ENCODE peak calls at places on chromosomes 13 and 19, in seven cellular contexts. One of them, this sample, is unnamed.

GRCh38 chr19:35986664-35987570 is 8.1 kb upstream of the SDHAF1 start:
- DNase-seq in NCI-H1105 treated with DMSO at 0.1 percent for 48 hours: peak
- DNase-seq in memory B cell: no peak
- DNase-seq in GM23248: peak
- DNase-seq in CD4-positive, CD25-positive, alpha-beta regulatory T cell: no peak
- DNase-seq in posterior cingulate gyrus: peak
- DNase-seq in naive thymus-derived CD4-positive, alpha-beta T cell: peak
- DNase-seq in this sample: no peak

GRCh38 chr19:6062961-6063575 is 47.2 kb downstream of the RFX2 start:
- DNase-seq in NCI-H1105 treated with DMSO at 0.1 percent for 48 hours: no peak
- DNase-seq in memory B cell: no peak
- DNase-seq in GM23248: no peak
- DNase-seq in CD4-positive, CD25-positive, alpha-beta regulatory T cell: no peak
- DNase-seq in posterior cingulate gyrus: no peak
- DNase-seq in naive thymus-derived CD4-positive, alpha-beta T cell: no peak
- DNase-seq in this sample: no peak

GRCh38 chr19:632228-633067 is 889 bp downstream of the POLRMT start:
- DNase-seq in NCI-H1105 treated with DMSO at 0.1 percent for 48 hours: no peak
- DNase-seq in memory B cell: no peak
- DNase-seq in GM23248: peak
- DNase-seq in CD4-positive, CD25-positive, alpha-beta regulatory T cell: no peak
- DNase-seq in posterior cingulate gyrus: no peak
- DNase-seq in naive thymus-derived CD4-positive, alpha-beta T cell: peak
- DNase-seq in this sample: peak

GRCh38 chr19:37692956-37693660 is 26.5 kb downstream of the ZNF607 start:
- DNase-seq in NCI-H1105 treated with DMSO at 0.1 percent for 48 hours: no peak
- DNase-seq in memory B cell: no peak
- DNase-seq in GM23248: peak
- DNase-seq in CD4-positive, CD25-positive, alpha-beta regulatory T cell: no peak
- DNase-seq in posterior cingulate gyrus: peak
- DNase-seq in naive thymus-derived CD4-positive, alpha-beta T cell: no peak
- DNase-seq in this sample: no peak

GRCh38 chr13:32314968-32315254 is 252 bp downstream of the ZAR1L start:
- DNase-seq in NCI-H1105 treated with DMSO at 0.1 percent for 48 hours: no peak
- DNase-seq in memory B cell: peak
- DNase-seq in GM23248: peak
- DNase-seq in CD4-positive, CD25-positive, alpha-beta regulatory T cell: peak
- DNase-seq in posterior cingulate gyrus: no peak
- DNase-seq in naive thymus-derived CD4-positive, alpha-beta T cell: no peak
- DNase-seq in this sample: peak

GRCh38 chr19:45472557-45473365 is 5.0 kb downstream of the FOSB start:
- DNase-seq in NCI-H1105 treated with DMSO at 0.1 percent for 48 hours: no peak
- DNase-seq in memory B cell: peak
- DNase-seq in GM23248: peak
- DNase-seq in CD4-positive, CD25-positive, alpha-beta regulatory T cell: peak
- DNase-seq in posterior cingulate gyrus: no peak
- DNase-seq in naive thymus-derived CD4-positive, alpha-beta T cell: peak
- DNase-seq in this sample: no peak

GRCh38 chr13:48818495-48818961 is 157.2 kb upstream of the FNDC3A start:
- DNase-seq in NCI-H1105 treated with DMSO at 0.1 percent for 48 hours: no peak
- DNase-seq in memory B cell: no peak
- DNase-seq in GM23248: peak
- DNase-seq in CD4-positive, CD25-positive, alpha-beta regulatory T cell: no peak
- DNase-seq in posterior cingulate gyrus: no peak
- DNase-seq in naive thymus-derived CD4-positive, alpha-beta T cell: no peak
- DNase-seq in this sample: no peak

GRCh38 chr19:2602391-2603181 is 99.9 kb downstream of the GNG7 start:
- DNase-seq in NCI-H1105 treated with DMSO at 0.1 percent for 48 hours: no peak
- DNase-seq in memory B cell: no peak
- DNase-seq in GM23248: peak
- DNase-seq in CD4-positive, CD25-positive, alpha-beta regulatory T cell: no peak
- DNase-seq in posterior cingulate gyrus: peak
- DNase-seq in naive thymus-derived CD4-positive, alpha-beta T cell: peak
- DNase-seq in this sample: no peak

GRCh38 chr13:110216403-110217041 is 90.4 kb downstream of the COL4A1 start:
- DNase-seq in NCI-H1105 treated with DMSO at 0.1 percent for 48 hours: no peak
- DNase-seq in memory B cell: no peak
- DNase-seq in GM23248: peak
- DNase-seq in CD4-positive, CD25-positive, alpha-beta regulatory T cell: no peak
- DNase-seq in posterior cingulate gyrus: no peak
- DNase-seq in naive thymus-derived CD4-positive, alpha-beta T cell: no peak
- DNase-seq in this sample: no peak

GRCh38 chr13:99995503-99996176 is 14.1 kb downstream of the ZIC2 start:
- DNase-seq in NCI-H1105 treated with DMSO at 0.1 percent for 48 hours: peak
- DNase-seq in memory B cell: no peak
- DNase-seq in GM23248: no peak
- DNase-seq in CD4-positive, CD25-positive, alpha-beta regulatory T cell: no peak
- DNase-seq in posterior cingulate gyrus: no peak
- DNase-seq in naive thymus-derived CD4-positive, alpha-beta T cell: no peak
- DNase-seq in this sample: no peak

GRCh38 chr13:40576369-40576768 is 90.1 kb downstream of the FOXO1 start:
- DNase-seq in NCI-H1105 treated with DMSO at 0.1 percent for 48 hours: no peak
- DNase-seq in memory B cell: no peak
- DNase-seq in GM23248: no peak
- DNase-seq in CD4-positive, CD25-positive, alpha-beta regulatory T cell: no peak
- DNase-seq in posterior cingulate gyrus: no peak
- DNase-seq in naive thymus-derived CD4-positive, alpha-beta T cell: no peak
- DNase-seq in this sample: no peak

GRCh38 chr13:25300861-25301346 is 521 bp upstream of the NUP58 start:
- DNase-seq in NCI-H1105 treated with DMSO at 0.1 percent for 48 hours: no peak
- DNase-seq in memory B cell: no peak
- DNase-seq in GM23248: no peak
- DNase-seq in CD4-positive, CD25-positive, alpha-beta regulatory T cell: no peak
- DNase-seq in posterior cingulate gyrus: peak
- DNase-seq in naive thymus-derived CD4-positive, alpha-beta T cell: peak
- DNase-seq in this sample: no peak